ENCODE peak calls at places on chromosomes 16 and 17, in eight cellular contexts. H is transverse colon, C is HCT116, U is ovary, B is A549, Y is body of pancreas, Q is IMR-90, N is tibial nerve. Z is an unnamed sample.

GRCh38 chr17:76585649-76586593 is at the start of gene ST6GALNAC2:
- DNase-seq in B (peak; percentile 59), N (no peak), Y (peak; percentile 68), U (peak; percentile 42), H (peak; percentile 71), C (peak; percentile 42), Q (no peak), Z (peak; percentile 69)

GRCh38 chr17:47203984-47204721 is 5.0 kb upstream of the MYL4 start:
- DNase-seq in Q (peak; percentile 64), U (no peak), H (no peak), Y (no peak), N (no peak), B (no peak), C (no peak), Z (no peak)

GRCh38 chr17:79627766-79628690 is 17.2 kb upstream of the RBFOX3 start:
- DNase-seq in C (no peak), U (no peak), H (no peak), Q (no peak), Y (peak; percentile 2), B (no peak), N (no peak), Z (peak; percentile 4)

GRCh38 chr17:1746975-1747543 is 4.4 kb downstream of the SERPINF2 start:
- DNase-seq in C (no peak), Q (no peak), Y (no peak), H (peak; percentile 77), N (peak; percentile 56), B (no peak), U (peak; percentile 67), Z (peak; percentile 91)

GRCh38 chr16:76059186-76059585 is 218.0 kb upstream of the CNTNAP4 start:
- DNase-seq in N (no peak), B (no peak), Y (no peak), U (no peak), Q (no peak), C (no peak), H (no peak), Z (no peak)

GRCh38 chr16:23227529-23227928 is 45.0 kb downstream of the SCNN1G start:
- DNase-seq in Y (no peak), C (no peak), U (no peak), Q (no peak), H (no peak), N (no peak), B (peak; percentile 34), Z (peak; percentile 61)

GRCh38 chr16:19715566-19715965 is 2.5 kb downstream of the KNOP1 start:
- DNase-seq in U (no peak), N (no peak), H (no peak), C (no peak), B (no peak), Y (no peak), Q (no peak), Z (no peak)

GRCh38 chr16:21638573-21638975 is 13.8 kb downstream of the IGSF6 start:
- DNase-seq in B (no peak), C (no peak), Q (peak; percentile 66), H (no peak), Y (no peak), N (no peak), U (no peak), Z (no peak)

GRCh38 chr17:72927760-72928159 is 164.7 kb downstream of the SLC39A11 start:
- DNase-seq in C (no peak), U (no peak), Q (no peak), B (no peak), N (no peak), H (no peak), Y (no peak), Z (no peak)

GRCh38 chr16:54657058-54657708 is 273.5 kb upstream of the IRX5 start:
- DNase-seq in B (peak; percentile 74), H (no peak), Y (peak; percentile 24), Q (no peak), C (peak; percentile 81), N (no peak), U (no peak), Z (peak; percentile 19)

GRCh38 chr17:83185023-83186002 is 105.9 kb downstream of the METRNL start:
- DNase-seq in U (no peak), Y (peak; percentile 2), H (no peak), C (no peak), N (peak; percentile 4), B (no peak), Q (no peak), Z (peak; percentile 8)

GRCh38 chr16:55832788-55833583 is at the start of gene CES1:
- DNase-seq in H (peak; percentile 17), N (peak; percentile 68), B (peak; percentile 34), U (no peak), Y (peak; percentile 17), Q (no peak), C (no peak), Z (peak; percentile 24)

GRCh38 chr17:28379814-28380571 is 8.5 kb downstream of the SARM1 start:
- DNase-seq in N (no peak), U (no peak), C (no peak), B (peak; percentile 80), H (no peak), Y (no peak), Q (peak; percentile 57), Z (no peak)

GRCh38 chr16:86909359-86910145 is 331.2 kb downstream of the FOXL1 start:
- DNase-seq in B (no peak), Q (no peak), N (no peak), U (no peak), H (no peak), C (no peak), Y (no peak), Z (no peak)

GRCh38 chr17:17831208-17832039 is 5.4 kb downstream of the SREBF1 start:
- DNase-seq in Y (no peak), C (no peak), B (no peak), N (no peak), U (peak; percentile 60), H (no peak), Q (no peak), Z (no peak)
- H3K4me1 ChIP-seq in Y (peaks cover 44% of the 10 kb centered on the region), C (peaks cover 84% of the 10 kb centered on the region), B (peaks cover 90% of the 10 kb centered on the region), N (no peaks in the 10 kb centered on the region), U (peaks cover 20% of the 10 kb centered on the region), H (peaks cover 71% of the 10 kb centered on the region), Q (peaks cover 22% of the 10 kb centered on the region), Z (peaks cover 34% of the 10 kb centered on the region)

DNA sequence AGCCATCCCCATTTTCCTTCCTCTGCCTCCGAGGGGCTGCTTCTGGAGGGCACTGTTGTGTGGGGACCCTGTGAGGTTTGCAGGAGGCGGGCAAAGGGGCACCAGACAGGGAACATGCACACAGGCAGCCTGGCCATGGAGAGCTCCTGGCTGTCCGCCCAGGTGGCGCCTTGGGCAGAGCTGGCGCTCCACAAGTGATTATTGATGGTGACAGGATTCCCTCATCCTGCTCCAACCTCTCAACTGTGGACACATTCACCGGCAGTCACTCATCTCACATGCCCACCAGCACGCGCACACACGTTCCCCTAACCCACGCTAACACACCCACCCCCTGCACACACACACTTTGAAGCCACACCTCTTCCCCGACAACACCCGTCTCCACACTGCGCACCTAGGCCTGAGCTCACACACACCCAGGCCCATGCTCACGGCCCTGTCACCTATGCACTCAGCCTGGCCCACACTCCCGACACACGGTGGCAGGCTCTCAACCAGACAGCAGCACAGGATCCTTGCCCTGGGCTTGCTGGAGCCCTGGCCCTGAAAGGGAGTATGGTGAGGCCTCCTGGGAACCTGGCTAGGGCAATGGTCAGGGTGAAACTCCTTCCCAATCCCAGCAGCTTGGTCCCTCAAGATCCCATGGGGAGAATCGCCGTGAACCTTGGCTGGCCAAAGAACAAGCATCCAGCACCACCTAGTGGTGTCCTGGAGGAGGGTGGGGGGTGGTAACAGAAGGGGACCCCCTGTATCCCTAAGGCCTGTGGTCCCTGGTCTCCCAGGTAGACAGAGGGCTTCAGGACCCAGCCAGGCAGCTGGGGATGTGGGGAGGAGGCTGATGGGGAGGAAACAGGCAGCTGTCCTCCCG is 3.6 kb downstream of the PNMT start:
- DNase-seq in N (no peak), B (peak; percentile 61), Y (peak; percentile 37), U (no peak), H (peak; percentile 67), Q (peak; percentile 27), C (peak; percentile 18), Z (peak; percentile 57)
- TF ChIP-seq POLR2A in N (no peak), B (no peak), Y (no peak), U (no peak), H (peak; percentile 54), Q (no peak), C (no peak), Z (no peak)

GRCh38 chr16:49836668-49837067 is 19.2 kb downstream of the ZNF423 start:
- DNase-seq in Y (no peak), B (no peak), Q (no peak), U (no peak), H (no peak), C (no peak), N (no peak), Z (no peak)
- H3K4me1 ChIP-seq in Y (peaks cover 21% of the 10 kb centered on the region), B (no peaks in the 10 kb centered on the region), Q (no peaks in the 10 kb centered on the region), U (peaks cover 40% of the 10 kb centered on the region), H (peaks cover 63% of the 10 kb centered on the region), C (no peaks in the 10 kb centered on the region), N (no peaks in the 10 kb centered on the region), Z (peaks cover 55% of the 10 kb centered on the region)

DNA sequence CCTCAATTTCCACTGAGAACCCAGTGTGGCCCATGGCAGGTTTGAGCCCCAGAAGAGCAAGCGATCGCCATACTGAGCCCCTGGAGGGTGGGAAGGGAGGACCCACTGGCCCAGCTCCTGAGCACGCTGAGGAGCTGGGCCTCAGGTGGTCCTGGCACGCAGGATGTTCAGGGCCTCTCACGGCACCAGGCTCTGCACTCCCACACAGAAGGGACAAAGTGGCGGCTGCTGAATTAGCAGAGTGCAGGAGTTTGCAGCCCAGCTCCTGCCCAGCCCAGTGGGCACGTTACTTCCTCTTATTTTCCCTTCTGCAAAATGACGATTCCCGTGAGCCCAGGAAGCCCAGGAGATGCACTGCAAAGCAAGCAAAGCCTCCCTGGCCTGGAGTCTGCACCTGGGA is 42.3 kb upstream of the MTSS2 start:
- DNase-seq in N (no peak), H (no peak), U (no peak), B (no peak), Q (no peak), C (no peak), Y (no peak), Z (no peak)
- TF ChIP-seq POLR2A in N (no peak), H (no peak), U (no peak), B (no peak), Q (no peak), C (no peak), Y (no peak), Z (no peak)